ENCODE peak calls at places on chromosomes 6 and 20, in four cellular contexts. A is right cardiac atrium; F is left ventricle myocardium inferior; Q is activated naive CD4-positive, alpha-beta T cell. B is an unnamed sample.

GRCh38 chr6:49550413-49551125 is at the start of gene C6orf141:
- DNase-seq in Q (no peak), A (peak; percentile 69), F (no peak), B (no peak)

GRCh38 chr6:123668063-123668462 is 31.3 kb upstream of the TRDN start:
- DNase-seq in Q (no peak), A (no peak), F (no peak), B (no peak)

GRCh38 chr20:63498950-63499332 is at the start of gene EEF1A2:
- DNase-seq in A (peak; percentile 89), F (peak; percentile 57), Q (peak; percentile 19), B (no peak)

GRCh38 chr6:101614774-101615173 is 221.3 kb downstream of the GRIK2 start:
- DNase-seq in F (no peak), A (no peak), Q (no peak), B (no peak)

GRCh38 chr20:32773214-32773613 is 11.0 kb downstream of the DNMT3B start:
- DNase-seq in Q (no peak), F (no peak), A (no peak), B (no peak)

GRCh38 chr20:10454135-10454750 is 19.1 kb downstream of the SLX4IP start:
- DNase-seq in F (no peak), A (no peak), Q (no peak), B (no peak)

GRCh38 chr20:2604506-2604835 is 48.0 kb upstream of the NOP56 start:
- DNase-seq in A (no peak), F (no peak), Q (no peak), B (no peak)

GRCh38 chr6:8277769-8278168 is 157.6 kb downstream of the SLC35B3 start:
- DNase-seq in F (no peak), A (no peak), Q (no peak), B (no peak)